ENCODE peak calls at places on chromosomes 11 and 22, in seven cellular contexts. R is GM23338; J is stimulated activated CD4-positive, alpha-beta T cell treated with anti-CD3 and anti-CD28 coated beads, Interleukin-1b, Interleukin-23, amount 100 ng/mL, for 1 hour; B is esophagus squamous epithelium; H is occipital lobe; C is anterior cingulate cortex; T is A172. I is an unnamed sample.

GRCh38 chr22:30245985-30246901 is at the start of gene LIF:
- DNase-seq in T (no peak), R (peak; percentile 76), C (no peak), J (no peak), B (no peak), H (no peak), I (peak; percentile 90)

GRCh38 chr22:38760477-38761201 is 4.8 kb upstream of the SUN2 start:
- DNase-seq in H (no peak), B (no peak), C (no peak), R (no peak), J (no peak), T (peak; percentile 26), I (no peak)

GRCh38 chr22:18977824-18978425 is 41.8 kb upstream of the PRODH start:
- DNase-seq in H (no peak), T (no peak), J (no peak), R (no peak), B (no peak), C (no peak), I (no peak)

GRCh38 chr22:21650823-21651520 is 8.9 kb downstream of the SDF2L1 start:
- DNase-seq in B (no peak), H (no peak), T (no peak), R (peak; percentile 40), J (no peak), C (no peak), I (no peak)

GRCh38 chr22:30435674-30436126 is 10.1 kb downstream of the MTFP1 start:
- DNase-seq in T (peak; percentile 13), B (no peak), H (no peak), C (no peak), R (no peak), J (peak; percentile 44), I (peak; percentile 80)

GRCh38 chr11:85756401-85757200 is 54.3 kb downstream of the SYTL2 start:
- DNase-seq in R (no peak), B (no peak), H (no peak), J (no peak), C (no peak), T (peak; percentile 40), I (no peak)

GRCh38 chr22:46674367-46674781 is 54.2 kb downstream of the GRAMD4 start:
- DNase-seq in T (no peak), B (peak; percentile 23), J (peak; percentile 72), C (no peak), H (no peak), R (no peak), I (no peak)

GRCh38 chr11:63670738-63671321 is 346 bp downstream of the ATL3 start:
- DNase-seq in J (no peak), H (peak; percentile 47), C (no peak), R (peak; percentile 68), B (no peak), T (no peak), I (peak; percentile 71)

GRCh38 chr11:129861702-129862107 is 33.7 kb downstream of the NFRKB start:
- DNase-seq in C (no peak), B (no peak), T (peak; percentile 89), H (no peak), R (peak; percentile 85), J (no peak), I (peak; percentile 75)

I was measured in RKO.